ENCODE peak calls at places on chromosome 14, in five cellular contexts. O is activated T-cell treated with anti-CD3 and anti-CD28 coated beads for 1 hour; Q is activated CD4-positive, alpha-beta T cell treated with anti-CD3 and anti-CD28 coated beads for 24 hours; Y is head of caudate nucleus; S is retina. A is an unnamed sample.
A peak's percentile ranks its signal among the peaks of the same experiment; 100 is the strongest.

GRCh38 chr14:47948981-47949380 is 273.6 kb upstream of the MDGA2 start:
- DNase-seq in Q (no peak), O (no peak), Y (no peak), S (no peak), A (no peak)

GRCh38 chr14:29108908-29109307 is 342.3 kb downstream of the FOXG1 start:
- DNase-seq in S (no peak), O (no peak), Y (no peak), Q (no peak), A (no peak)

GRCh38 chr14:52783211-52783610 is 8.2 kb downstream of the GNPNAT1 start:
- DNase-seq in Y (no peak), O (no peak), S (no peak), Q (no peak), A (no peak)

GRCh38 chr14:104445086-104445485 is 134.5 kb upstream of the C14orf180 start:
- DNase-seq in O (no peak), Q (no peak), S (peak; percentile 50), Y (no peak), A (no peak)

GRCh38 chr14:103362780-103363179 is 22.4 kb upstream of the MARK3 start:
- DNase-seq in Q (no peak), O (no peak), S (no peak), Y (no peak), A (no peak)

GRCh38 chr14:76872796-76873432 is 46.7 kb downstream of the LRRC74A start:
- DNase-seq in Q (peak; percentile 55), Y (peak; percentile 74), O (peak; percentile 58), S (peak; percentile 81), A (no peak)

GRCh38 chr14:28361486-28361885 is 405.1 kb upstream of the FOXG1 start:
- DNase-seq in Q (no peak), S (no peak), O (no peak), Y (no peak), A (no peak)

GRCh38 chr14:61304678-61305077 is 16.7 kb upstream of the PRKCH start:
- DNase-seq in Q (no peak), Y (no peak), O (no peak), S (no peak), A (no peak)

GRCh38 chr14:72679106-72679505 is 214.8 kb downstream of the DPF3 start:
- DNase-seq in Y (peak; percentile 16), Q (no peak), O (no peak), S (no peak), A (no peak)

GRCh38 chr14:71742491-71742890 is 189.7 kb upstream of the RGS6 start:
- DNase-seq in S (no peak), O (no peak), Y (no peak), Q (no peak), A (no peak)

GRCh38 chr14:79415726-79416125 is 795.6 kb downstream of the DIO2 start:
- DNase-seq in Y (no peak), Q (no peak), S (no peak), O (no peak), A (no peak)

GRCh38 chr14:85471156-85471555 is 58.8 kb upstream of the FLRT2 start:
- DNase-seq in Q (no peak), O (no peak), S (no peak), Y (no peak), A (no peak)

GRCh38 chr14:69704319-69704718 is 62.6 kb upstream of the SRSF5 start:
- DNase-seq in O (no peak), S (no peak), Y (no peak), Q (no peak), A (no peak)

GRCh38 chr14:91722386-91722785 is 9.5 kb downstream of the CATSPERB start:
- DNase-seq in O (no peak), Q (no peak), S (no peak), Y (no peak), A (no peak)

GRCh38 chr14:68262567-68262966 is 443.0 kb downstream of the RAD51B start:
- DNase-seq in Y (no peak), S (no peak), Q (no peak), O (no peak), A (no peak)

A was measured in CMK.